ENCODE peak calls at places on chromosomes 13 and 19, in four cellular contexts. One of them, this sample, is unnamed.

GRCh38 chr13:30865131-30866009 is 40.7 kb upstream of the MEDAG start:
- DNase-seq in PC-3: peak; percentile 75
- DNase-seq in stomach: peak; percentile 75
- DNase-seq in pancreas: peak; percentile 69
- DNase-seq in this sample: no peak

GRCh38 chr19:46049597-46049996 is 8.8 kb upstream of the IGFL4 start:
- DNase-seq in pancreas: no peak
- DNase-seq in PC-3: no peak
- DNase-seq in stomach: no peak
- DNase-seq in this sample: no peak

GRCh38 chr19:29454109-29454508 is 71.7 kb upstream of the VSTM2B start:
- DNase-seq in pancreas: no peak
- DNase-seq in PC-3: no peak
- DNase-seq in stomach: no peak
- DNase-seq in this sample: no peak

GRCh38 chr19:10009269-10009665 is 1.0 kb downstream of the COL5A3 start:
- DNase-seq in PC-3: peak; percentile 27
- DNase-seq in stomach: peak; percentile 28
- DNase-seq in pancreas: peak; percentile 25
- DNase-seq in this sample: peak; percentile 53

GRCh38 chr19:6712231-6712630 is 8.2 kb downstream of the C3 start:
- DNase-seq in pancreas: no peak
- DNase-seq in stomach: no peak
- DNase-seq in PC-3: no peak
- DNase-seq in this sample: no peak

GRCh38 chr19:47019431-47020041 is at the start of gene NPAS1:
- DNase-seq in stomach: no peak
- DNase-seq in PC-3: no peak
- DNase-seq in pancreas: no peak
- DNase-seq in this sample: no peak

GRCh38 chr19:33191501-33191900 is 2.6 kb upstream of the LRP3 start:
- DNase-seq in PC-3: no peak
- DNase-seq in pancreas: no peak
- DNase-seq in stomach: no peak
- DNase-seq in this sample: no peak

GRCh38 chr19:56837892-56838679 is 2.4 kb downstream of the PEG3 start:
- DNase-seq in pancreas: peak; percentile 81
- DNase-seq in PC-3: peak; percentile 58
- DNase-seq in stomach: no peak
- DNase-seq in this sample: no peak

GRCh38 chr13:40622761-40623160 is 43.7 kb downstream of the FOXO1 start:
- DNase-seq in stomach: no peak
- DNase-seq in pancreas: no peak
- DNase-seq in PC-3: no peak
- DNase-seq in this sample: no peak

GRCh38 chr19:45402469-45403070 is 2.3 kb downstream of the PPP1R13L start:
- DNase-seq in PC-3: no peak
- DNase-seq in pancreas: peak; percentile 58
- DNase-seq in stomach: peak; percentile 31
- DNase-seq in this sample: no peak

GRCh38 chr13:110289661-110290060 is 17.3 kb downstream of the COL4A1 start:
- DNase-seq in pancreas: no peak
- DNase-seq in stomach: no peak
- DNase-seq in PC-3: no peak
- DNase-seq in this sample: no peak

GRCh38 chr13:110289174-110289573 is 17.8 kb downstream of the COL4A1 start:
- DNase-seq in stomach: no peak
- DNase-seq in pancreas: no peak
- DNase-seq in PC-3: no peak
- DNase-seq in this sample: no peak

GRCh38 chr13:110290811-110291210 is 16.1 kb downstream of the COL4A1 start:
- DNase-seq in stomach: no peak
- DNase-seq in PC-3: no peak
- DNase-seq in pancreas: no peak
- DNase-seq in this sample: no peak

GRCh38 chr13:110291286-110291685 is 15.7 kb downstream of the COL4A1 start:
- DNase-seq in pancreas: no peak
- DNase-seq in PC-3: no peak
- DNase-seq in stomach: no peak
- DNase-seq in this sample: no peak

GRCh38 chr13:110290153-110290552 is 16.8 kb downstream of the COL4A1 start:
- DNase-seq in stomach: no peak
- DNase-seq in pancreas: no peak
- DNase-seq in PC-3: no peak
- DNase-seq in this sample: no peak
- H3K4me1 ChIP-seq in stomach: peaks cover 5% of the 10 kb centered on the region
- H3K4me1 ChIP-seq in pancreas: no peaks in the 10 kb centered on the region
- H3K4me1 ChIP-seq in PC-3: no peaks in the 10 kb centered on the region
- H3K4me1 ChIP-seq in this sample: no peaks in the 10 kb centered on the region

GRCh38 chr19:38690832-38691231 is 43.4 kb downstream of the ACTN4 start:
- DNase-seq in stomach: no peak
- DNase-seq in PC-3: no peak
- DNase-seq in pancreas: no peak
- DNase-seq in this sample: no peak
- H3K4me1 ChIP-seq in stomach: peaks cover 69% of the 10 kb centered on the region
- H3K4me1 ChIP-seq in PC-3: peaks cover 79% of the 10 kb centered on the region
- H3K4me1 ChIP-seq in pancreas: peaks cover 32% of the 10 kb centered on the region
- H3K4me1 ChIP-seq in this sample: peaks cover 96% of the 10 kb centered on the region

GRCh38 chr13:110283661-110284516 is 23.1 kb downstream of the COL4A1 start:
- DNase-seq in pancreas: no peak
- DNase-seq in stomach: no peak
- DNase-seq in PC-3: no peak
- DNase-seq in this sample: no peak
- H3K4me1 ChIP-seq in pancreas: no peaks in the 10 kb centered on the region
- H3K4me1 ChIP-seq in stomach: peaks cover 8% of the 10 kb centered on the region
- H3K4me1 ChIP-seq in PC-3: no peaks in the 10 kb centered on the region
- H3K4me1 ChIP-seq in this sample: no peaks in the 10 kb centered on the region

GRCh38 chr19:54871713-54872112 is 2.3 kb upstream of the FCAR start:
- DNase-seq in PC-3: no peak
- DNase-seq in stomach: no peak
- DNase-seq in pancreas: no peak
- DNase-seq in this sample: no peak

GRCh38 chr19:54875506-54875905 is 1.5 kb downstream of the FCAR start:
- DNase-seq in stomach: no peak
- DNase-seq in PC-3: no peak
- DNase-seq in pancreas: no peak
- DNase-seq in this sample: no peak

DNA sequence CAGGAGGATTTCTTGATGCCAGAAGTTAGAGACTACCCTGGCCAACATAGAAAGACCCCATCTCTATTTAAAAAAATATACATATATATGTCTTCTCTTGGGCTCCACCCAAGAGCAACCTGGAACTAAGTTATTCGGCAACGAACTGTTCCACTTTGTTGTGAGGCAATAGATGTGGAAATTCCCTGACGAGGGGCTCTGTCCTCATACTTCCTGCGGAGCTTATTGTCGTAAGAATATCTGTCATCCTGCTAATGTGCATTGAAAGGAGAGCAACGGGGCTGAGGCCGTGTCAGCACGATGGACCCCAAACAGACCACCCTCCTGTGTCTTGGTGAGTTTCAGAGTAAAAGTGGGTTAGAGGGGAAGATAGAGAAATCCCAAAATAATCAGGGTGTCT is at the start of gene FCAR:
- DNase-seq in pancreas: no peak
- DNase-seq in stomach: no peak
- DNase-seq in PC-3: no peak
- DNase-seq in this sample: no peak
- H3K4me1 ChIP-seq in pancreas: no peaks in the 10 kb centered on the region
- H3K4me1 ChIP-seq in stomach: no peaks in the 10 kb centered on the region
- H3K4me1 ChIP-seq in PC-3: no peaks in the 10 kb centered on the region
- H3K4me1 ChIP-seq in this sample: no peaks in the 10 kb centered on the region

DNA sequence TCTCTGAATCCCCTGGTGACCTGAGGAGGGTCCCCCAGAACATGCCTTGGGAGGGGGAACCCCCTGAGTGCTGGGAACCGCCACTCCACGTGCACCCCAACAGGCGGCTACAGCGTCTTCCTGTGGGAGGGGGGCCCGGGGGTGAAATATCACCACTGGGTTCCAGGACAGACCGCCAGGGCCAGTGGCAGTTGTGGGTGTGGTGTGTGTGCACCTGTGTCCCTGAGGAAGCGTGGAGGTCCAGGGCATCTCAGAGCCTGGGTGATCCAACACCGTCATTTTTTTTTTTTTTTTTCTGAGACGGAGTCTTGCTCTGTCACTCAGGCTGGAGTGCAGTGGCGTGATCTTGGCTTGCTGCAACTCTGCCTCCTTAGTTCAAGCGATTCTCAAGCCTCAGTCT is 4.2 kb downstream of the ADGRE5 start:
- DNase-seq in stomach: no peak
- DNase-seq in pancreas: no peak
- DNase-seq in PC-3: no peak
- DNase-seq in this sample: peak; percentile 56
- H3K4me1 ChIP-seq in stomach: peaks cover 42% of the 10 kb centered on the region
- H3K4me1 ChIP-seq in pancreas: no peaks in the 10 kb centered on the region
- H3K4me1 ChIP-seq in PC-3: peaks cover 31% of the 10 kb centered on the region
- H3K4me1 ChIP-seq in this sample: peaks cover 25% of the 10 kb centered on the region

DNA sequence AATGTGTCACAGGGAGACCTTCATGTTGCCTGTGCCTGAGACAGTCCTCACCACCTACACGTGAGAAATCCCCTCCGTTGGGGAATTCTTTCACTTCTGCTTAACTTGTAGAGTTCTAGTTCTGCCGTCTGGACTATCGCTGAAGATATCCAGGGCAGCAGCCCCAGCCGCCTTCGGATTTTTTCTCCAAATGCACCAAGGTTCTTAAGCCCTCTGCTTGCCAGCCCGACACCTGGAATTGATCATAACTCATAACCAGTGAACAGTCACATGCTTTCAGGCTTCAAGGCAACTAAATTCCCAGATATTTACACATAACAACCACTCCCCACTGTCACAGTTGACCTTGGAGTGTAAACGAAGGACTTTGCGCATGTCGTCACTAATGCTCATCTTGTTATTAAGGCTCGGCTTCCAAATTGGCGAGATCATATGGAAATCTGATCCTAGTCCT is 114.4 kb downstream of the RAB20 start:
- DNase-seq in pancreas: no peak
- DNase-seq in stomach: no peak
- DNase-seq in PC-3: no peak
- DNase-seq in this sample: no peak
- H3K4me1 ChIP-seq in pancreas: no peaks in the 10 kb centered on the region
- H3K4me1 ChIP-seq in stomach: no peaks in the 10 kb centered on the region
- H3K4me1 ChIP-seq in PC-3: peaks cover 62% of the 10 kb centered on the region
- H3K4me1 ChIP-seq in this sample: no peaks in the 10 kb centered on the region

DNA sequence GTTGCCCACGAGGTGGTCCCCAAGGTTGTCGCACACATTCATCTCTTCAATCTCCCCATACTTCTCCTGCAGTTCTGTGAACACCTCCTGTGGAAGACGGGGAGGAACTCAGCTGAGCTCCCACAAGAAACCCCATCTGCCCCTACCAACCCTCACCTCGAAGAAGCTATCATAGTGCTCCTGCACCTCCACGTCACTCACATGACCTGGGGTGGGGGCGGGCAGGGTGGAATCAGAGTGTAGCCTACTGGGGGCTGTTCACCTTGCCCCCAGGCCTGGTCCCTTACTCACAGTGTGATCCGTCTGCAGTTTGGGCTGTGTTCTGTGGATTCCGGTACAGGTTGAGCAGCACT is 907 bp downstream of the U2AF1L4 start:
- DNase-seq in stomach: no peak
- DNase-seq in pancreas: no peak
- DNase-seq in PC-3: no peak
- DNase-seq in this sample: no peak
- H3K4me1 ChIP-seq in stomach: peaks cover 56% of the 10 kb centered on the region
- H3K4me1 ChIP-seq in pancreas: peaks cover 7% of the 10 kb centered on the region
- H3K4me1 ChIP-seq in PC-3: peaks cover 22% of the 10 kb centered on the region
- H3K4me1 ChIP-seq in this sample: peaks cover 67% of the 10 kb centered on the region

This sample was measured in CD4-positive, alpha-beta memory T cell.